ENCODE peak calls at places on chromosomes 1 and 21, in seven cellular contexts. C is mammary epithelial cell, G is mesenchymal stem cell, I is GM23248, E is IMR-90, X is SK-N-SH, F is OCI-LY7. U is an unnamed sample.

GRCh38 chr1:30716646-30717045 is 6.7 kb downstream of the MATN1 start:
- DNase-seq in C (no peak), G (no peak), I (no peak), E (no peak), X (no peak), F (no peak), U (peak)

GRCh38 chr1:149932474-149932873 is 4.2 kb downstream of the MTMR11 start:
- DNase-seq in C (no peak), G (no peak), I (no peak), E (no peak), X (no peak), F (no peak), U (no peak)

GRCh38 chr1:21251773-21252471 is 38.3 kb downstream of the ECE1 start:
- DNase-seq in C (peak), G (peak), I (peak), E (peak), X (no peak), F (no peak), U (peak)

GRCh38 chr1:41672173-41672572 is 187.7 kb upstream of the EDN2 start:
- DNase-seq in C (peak), G (peak), I (peak), E (peak), X (no peak), F (no peak), U (peak)

GRCh38 chr1:204584699-204585372 is 68.6 kb downstream of the MDM4 start:
- DNase-seq in C (no peak), G (no peak), I (no peak), E (no peak), X (peak), F (peak), U (no peak)

GRCh38 chr1:32801096-32801713 is 16.0 kb downstream of the YARS1 start:
- DNase-seq in C (peak), G (peak), I (no peak), E (peak), X (no peak), F (no peak), U (peak)

GRCh38 chr21:45545691-45546531 is 3.7 kb upstream of the SLC19A1 start:
- DNase-seq in C (no peak), G (no peak), I (no peak), E (no peak), X (peak), F (no peak), U (peak)

GRCh38 chr1:158011714-158012113 is 18.3 kb downstream of the KIRREL1 start:
- DNase-seq in C (no peak), G (peak), I (peak), E (peak), X (no peak), F (no peak), U (peak)

GRCh38 chr1:42747125-42747524 is 7.1 kb upstream of the CLDN19 start:
- DNase-seq in C (no peak), G (peak), I (peak), E (no peak), X (peak), F (peak), U (peak)

DNA sequence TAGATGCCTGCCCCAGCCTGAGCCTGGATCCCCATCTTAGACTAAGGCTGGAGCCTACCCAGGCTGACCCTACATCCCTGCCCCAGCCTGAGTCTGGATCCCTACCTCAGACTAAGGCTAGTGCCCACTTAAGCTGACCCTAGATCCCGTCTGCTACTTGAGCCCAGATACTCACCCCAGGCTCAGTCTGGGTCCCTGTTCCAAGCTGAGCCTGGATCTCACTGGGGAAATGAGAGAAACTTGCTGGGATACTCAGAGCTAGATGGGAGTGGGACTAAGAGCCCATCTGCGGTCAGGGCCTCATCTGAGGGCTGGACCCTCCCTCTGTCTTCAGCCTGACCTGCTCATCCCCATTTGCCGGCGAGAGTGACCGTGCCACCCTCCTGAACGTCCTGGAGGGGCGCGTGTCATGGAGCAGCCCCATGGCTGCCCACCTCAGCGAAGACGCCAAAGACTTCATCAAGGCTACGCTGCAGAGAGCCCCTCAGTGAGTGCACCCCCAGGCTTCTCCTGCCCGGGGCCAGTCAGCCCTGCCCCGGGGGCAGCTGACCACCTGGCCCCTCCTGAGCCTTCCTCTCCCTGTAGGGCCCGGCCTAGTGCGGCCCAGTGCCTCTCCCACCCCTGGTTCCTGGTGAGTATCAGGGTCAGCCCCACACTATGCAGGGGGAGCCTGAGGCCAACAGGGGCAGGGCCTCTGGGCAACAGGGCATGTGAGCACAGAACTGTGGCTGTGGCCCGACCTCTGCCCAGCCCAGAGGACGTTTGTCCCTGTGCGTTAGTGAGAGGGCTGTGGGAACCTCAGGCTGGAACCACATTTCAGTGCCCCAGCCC is 36.8 kb downstream of the TRIM11 start:
- DNase-seq in C (no peak), G (no peak), I (no peak), E (no peak), X (no peak), F (no peak), U (peak)
- H3K27ac ChIP-seq in C (no peak), G (no peak), I (no peak), E (no peak), X (no peak), F (no peak), U (no peak)

DNA sequence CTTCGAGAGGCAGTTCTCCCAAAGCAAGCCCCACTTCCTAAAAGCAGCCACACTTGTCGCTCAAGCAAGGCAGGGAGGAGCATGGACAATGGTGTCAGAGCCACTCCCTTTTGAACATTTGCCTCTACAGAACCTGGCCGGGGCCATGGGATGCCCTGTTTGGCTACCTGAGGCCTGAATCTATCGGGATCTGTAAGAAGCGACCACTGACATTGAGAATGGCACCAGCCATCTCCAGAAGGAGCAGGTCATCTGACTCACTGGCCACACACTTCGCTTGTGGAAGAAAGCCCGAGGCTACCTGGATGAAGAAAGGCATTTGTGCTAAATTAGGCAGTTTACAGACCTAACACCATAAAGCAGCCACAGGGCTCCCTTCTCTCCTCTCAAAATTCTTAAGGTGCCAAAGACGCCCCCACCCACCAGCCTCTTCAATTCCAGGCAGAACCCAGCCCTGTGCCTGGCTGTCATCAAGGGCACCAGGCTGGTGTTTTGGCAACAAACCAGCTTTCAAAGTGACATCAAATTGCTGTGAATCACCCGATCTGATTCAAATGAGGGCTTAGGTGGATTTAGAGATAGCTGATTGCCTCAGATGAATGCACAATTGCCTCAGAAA is 104.8 kb downstream of the ETS2 start:
- DNase-seq in C (peak), G (no peak), I (no peak), E (no peak), X (peak), F (no peak), U (no peak)
- H2AFZ ChIP-seq in C (no peak), G (no peak), I (no peak), E (no peak), X (no peak), F (no peak), U (no peak)

GRCh38 chr1:202158810-202159533 is 1.4 kb downstream of the PTPN7 start:
- DNase-seq in C (no peak), G (no peak), I (no peak), E (no peak), X (no peak), F (peak), U (no peak)
- H3K4me3 ChIP-seq in C (no peak), G (no peak), I (no peak), E (no peak), X (no peak), F (peak), U (no peak)

GRCh38 chr1:94104776-94105462 is 16.0 kb downstream of the ABCA4 start:
- DNase-seq in C (no peak), G (no peak), I (no peak), E (no peak), X (no peak), F (no peak), U (no peak)
- H3K27ac ChIP-seq in C (no peak), G (no peak), I (no peak), E (no peak), X (no peak), F (no peak), U (no peak)

GRCh38 chr1:76264642-76265041 is 190.1 kb downstream of the ST6GALNAC3 start:
- DNase-seq in C (no peak), G (no peak), I (no peak), E (no peak), X (no peak), F (no peak), U (no peak)

GRCh38 chr1:76266762-76267161 is 192.2 kb downstream of the ST6GALNAC3 start:
- DNase-seq in C (no peak), G (no peak), I (no peak), E (no peak), X (no peak), F (no peak), U (no peak)

GRCh38 chr1:76268341-76268740 is 193.8 kb downstream of the ST6GALNAC3 start:
- DNase-seq in C (no peak), G (no peak), I (no peak), E (no peak), X (no peak), F (peak), U (no peak)

GRCh38 chr1:76267631-76268030 is 193.1 kb downstream of the ST6GALNAC3 start:
- DNase-seq in C (no peak), G (no peak), I (no peak), E (no peak), X (no peak), F (peak), U (no peak)

DNA sequence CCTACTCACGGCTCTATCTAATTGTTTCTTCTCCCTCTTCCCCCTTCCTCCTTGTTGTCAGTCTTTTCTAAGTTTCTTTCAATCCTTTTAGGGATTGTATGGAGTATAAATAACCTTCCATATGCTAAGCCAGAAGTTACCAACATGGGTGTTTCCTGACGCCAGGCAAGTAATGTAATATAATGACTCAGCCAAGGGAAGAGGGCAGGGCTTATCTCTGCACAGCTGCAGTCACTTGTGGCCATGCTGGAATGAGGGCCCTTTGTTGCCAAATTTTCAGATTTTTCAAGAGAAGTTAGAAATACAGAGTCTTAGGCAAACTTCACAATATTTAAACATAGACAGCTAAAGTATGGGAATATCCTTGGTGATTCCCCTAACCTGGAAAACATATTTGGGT is 194.6 kb downstream of the ST6GALNAC3 start:
- DNase-seq in C (no peak), G (peak), I (peak), E (peak), X (no peak), F (no peak), U (no peak)
- H2AFZ ChIP-seq in C (no peak), G (no peak), I (no peak), E (no peak), X (peak), F (peak), U (no peak)

GRCh38 chr1:173508541-173508940 is 31.4 kb downstream of the PRDX6 start:
- DNase-seq in C (peak), G (no peak), I (no peak), E (peak), X (no peak), F (no peak), U (no peak)
- H3K4me3 ChIP-seq in C (no peak), G (no peak), I (no peak), E (no peak), X (no peak), F (no peak), U (no peak)

GRCh38 chr1:161215079-161215478 is at the start of gene FCER1G:
- DNase-seq in C (no peak), G (no peak), I (no peak), E (no peak), X (no peak), F (no peak), U (no peak)
- H3K27ac ChIP-seq in C (no peak), G (no peak), I (peak), E (no peak), X (no peak), F (no peak), U (peak)

GRCh38 chr1:222889445-222889844 is 74.6 kb downstream of the DISP1 start:
- DNase-seq in C (no peak), G (no peak), I (peak), E (no peak), X (peak), F (no peak), U (no peak)
- H2AFZ ChIP-seq in C (no peak), G (no peak), I (peak), E (no peak), X (peak), F (no peak), U (no peak)

DNA sequence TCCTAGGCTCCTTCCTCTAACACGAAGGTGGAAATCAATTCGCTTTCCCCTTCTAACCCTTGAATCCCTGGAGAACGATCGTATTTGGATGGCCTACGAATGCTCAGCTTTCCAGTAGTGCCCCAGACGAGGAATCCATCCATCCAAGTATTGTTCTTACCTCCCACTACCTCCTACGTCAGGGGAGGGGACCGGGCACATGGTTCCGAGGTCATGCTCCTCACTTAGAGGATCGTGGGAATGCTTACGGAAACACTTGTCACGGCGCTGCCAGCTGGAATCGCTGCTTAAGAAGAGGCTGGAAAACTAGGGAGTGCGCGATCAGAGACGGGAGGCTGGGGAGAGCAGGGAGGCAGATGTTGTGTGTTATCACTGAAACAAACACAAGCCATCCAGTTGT is 47.4 kb downstream of the CAPZB start:
- DNase-seq in C (no peak), G (peak), I (no peak), E (peak), X (no peak), F (no peak), U (no peak)
- H3K4me3 ChIP-seq in C (no peak), G (peak), I (no peak), E (no peak), X (no peak), F (no peak), U (no peak)

GRCh38 chr1:71980543-71980942 is 301.8 kb downstream of the NEGR1 start:
- DNase-seq in C (no peak), G (no peak), I (no peak), E (no peak), X (no peak), F (no peak), U (no peak)

DNA sequence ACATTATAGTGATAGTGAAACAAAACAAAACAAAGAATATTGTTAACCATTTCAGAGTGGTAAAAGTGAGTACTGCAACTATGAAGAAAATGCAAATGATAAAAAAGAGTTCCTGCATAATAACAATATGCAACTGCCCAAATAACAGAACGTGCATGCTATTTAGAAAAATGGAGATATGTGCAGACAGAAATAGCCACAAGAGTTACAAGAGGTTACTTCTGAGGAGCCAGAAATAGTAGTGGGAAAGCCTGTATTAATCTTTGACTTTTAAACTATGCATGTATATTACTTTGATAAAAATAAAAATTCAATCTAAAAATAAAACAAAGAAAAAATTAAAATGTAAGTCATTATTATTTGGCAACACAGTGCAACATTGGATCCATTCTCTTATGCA is 302.4 kb downstream of the NEGR1 start:
- DNase-seq in C (no peak), G (no peak), I (no peak), E (no peak), X (no peak), F (no peak), U (no peak)
- H3K27ac ChIP-seq in C (no peak), G (no peak), I (no peak), E (no peak), X (no peak), F (no peak), U (no peak)

U was measured in osteoblast.